ENCODE peak calls at places on chromosomes 11 and 22, in seven cellular contexts. One of them, this sample, is unnamed.

GRCh38 chr11:119284344-119285157 is 32.4 kb downstream of the MCAM start:
- DNase-seq in trophoblast cell: peak
- DNase-seq in mesendoderm: peak
- DNase-seq in neuronal stem cell: no peak
- DNase-seq in IMR-90: peak
- DNase-seq in H9: no peak
- DNase-seq in mesenchymal stem cell: peak
- DNase-seq in this sample: no peak

GRCh38 chr22:49948116-49948515 is 12.5 kb upstream of the PIM3 start:
- DNase-seq in trophoblast cell: no peak
- DNase-seq in mesendoderm: no peak
- DNase-seq in neuronal stem cell: no peak
- DNase-seq in IMR-90: no peak
- DNase-seq in H9: peak
- DNase-seq in mesenchymal stem cell: no peak
- DNase-seq in this sample: no peak

GRCh38 chr22:47199261-47199948 is 437.0 kb downstream of the TBC1D22A start:
- DNase-seq in trophoblast cell: no peak
- DNase-seq in mesendoderm: no peak
- DNase-seq in neuronal stem cell: no peak
- DNase-seq in IMR-90: no peak
- DNase-seq in H9: peak
- DNase-seq in mesenchymal stem cell: no peak
- DNase-seq in this sample: peak

GRCh38 chr11:133897331-133897650 is 52.0 kb upstream of the SPATA19 start:
- DNase-seq in trophoblast cell: no peak
- DNase-seq in mesendoderm: no peak
- DNase-seq in neuronal stem cell: no peak
- DNase-seq in IMR-90: no peak
- DNase-seq in H9: peak
- DNase-seq in mesenchymal stem cell: no peak
- DNase-seq in this sample: no peak

GRCh38 chr22:27531782-27532530 is 269.6 kb downstream of the MN1 start:
- DNase-seq in trophoblast cell: peak
- DNase-seq in mesendoderm: peak
- DNase-seq in neuronal stem cell: no peak
- DNase-seq in IMR-90: peak
- DNase-seq in H9: no peak
- DNase-seq in mesenchymal stem cell: peak
- DNase-seq in this sample: no peak

GRCh38 chr11:125132586-125132985 is 21.2 kb upstream of the TMEM218 start:
- DNase-seq in trophoblast cell: no peak
- DNase-seq in mesendoderm: no peak
- DNase-seq in neuronal stem cell: no peak
- DNase-seq in IMR-90: peak
- DNase-seq in H9: no peak
- DNase-seq in mesenchymal stem cell: no peak
- DNase-seq in this sample: no peak

GRCh38 chr11:57679396-57679795 is 11.5 kb downstream of the ZDHHC5 start:
- DNase-seq in trophoblast cell: no peak
- DNase-seq in mesendoderm: no peak
- DNase-seq in neuronal stem cell: no peak
- DNase-seq in IMR-90: no peak
- DNase-seq in H9: no peak
- DNase-seq in mesenchymal stem cell: no peak
- DNase-seq in this sample: no peak

GRCh38 chr11:129680907-129681306 is 134.7 kb upstream of the TMEM45B start:
- DNase-seq in trophoblast cell: no peak
- DNase-seq in mesendoderm: no peak
- DNase-seq in neuronal stem cell: no peak
- DNase-seq in IMR-90: no peak
- DNase-seq in H9: no peak
- DNase-seq in mesenchymal stem cell: no peak
- DNase-seq in this sample: no peak

GRCh38 chr11:30203850-30204249 is 27.0 kb upstream of the FSHB start:
- DNase-seq in trophoblast cell: no peak
- DNase-seq in mesendoderm: no peak
- DNase-seq in neuronal stem cell: no peak
- DNase-seq in IMR-90: no peak
- DNase-seq in H9: no peak
- DNase-seq in mesenchymal stem cell: no peak
- DNase-seq in this sample: no peak

GRCh38 chr11:105786766-105787165 is 176.9 kb downstream of the GRIA4 start:
- DNase-seq in trophoblast cell: no peak
- DNase-seq in mesendoderm: no peak
- DNase-seq in neuronal stem cell: no peak
- DNase-seq in IMR-90: no peak
- DNase-seq in H9: no peak
- DNase-seq in mesenchymal stem cell: no peak
- DNase-seq in this sample: no peak

GRCh38 chr11:115377882-115378296 is 126.3 kb downstream of the CADM1 start:
- DNase-seq in trophoblast cell: no peak
- DNase-seq in mesendoderm: no peak
- DNase-seq in neuronal stem cell: no peak
- DNase-seq in IMR-90: peak
- DNase-seq in H9: no peak
- DNase-seq in mesenchymal stem cell: no peak
- DNase-seq in this sample: no peak

GRCh38 chr22:44289429-44290171 is 23.2 kb downstream of the SHISAL1 start:
- DNase-seq in trophoblast cell: no peak
- DNase-seq in mesendoderm: peak
- DNase-seq in neuronal stem cell: peak
- DNase-seq in IMR-90: peak
- DNase-seq in H9: peak
- DNase-seq in mesenchymal stem cell: peak
- DNase-seq in this sample: no peak

GRCh38 chr22:45884201-45885067 is 92.5 kb downstream of the WNT7B start:
- DNase-seq in trophoblast cell: no peak
- DNase-seq in mesendoderm: no peak
- DNase-seq in neuronal stem cell: no peak
- DNase-seq in IMR-90: no peak
- DNase-seq in H9: peak
- DNase-seq in mesenchymal stem cell: no peak
- DNase-seq in this sample: no peak

GRCh38 chr11:104549019-104549418 is 349.2 kb downstream of the CASP12 start:
- DNase-seq in trophoblast cell: no peak
- DNase-seq in mesendoderm: no peak
- DNase-seq in neuronal stem cell: no peak
- DNase-seq in IMR-90: no peak
- DNase-seq in H9: no peak
- DNase-seq in mesenchymal stem cell: peak
- DNase-seq in this sample: no peak

GRCh38 chr11:74641289-74641688 is 48.9 kb downstream of the POLD3 start:
- DNase-seq in trophoblast cell: no peak
- DNase-seq in mesendoderm: no peak
- DNase-seq in neuronal stem cell: peak
- DNase-seq in IMR-90: no peak
- DNase-seq in H9: no peak
- DNase-seq in mesenchymal stem cell: no peak
- DNase-seq in this sample: no peak

GRCh38 chr22:29069476-29069875 is 3.4 kb upstream of the KREMEN1 start:
- DNase-seq in trophoblast cell: no peak
- DNase-seq in mesendoderm: no peak
- DNase-seq in neuronal stem cell: no peak
- DNase-seq in IMR-90: no peak
- DNase-seq in H9: no peak
- DNase-seq in mesenchymal stem cell: no peak
- DNase-seq in this sample: no peak

GRCh38 chr11:88469828-88470227 is 132.3 kb upstream of the CTSC start:
- DNase-seq in trophoblast cell: peak
- DNase-seq in mesendoderm: no peak
- DNase-seq in neuronal stem cell: no peak
- DNase-seq in IMR-90: peak
- DNase-seq in H9: no peak
- DNase-seq in mesenchymal stem cell: peak
- DNase-seq in this sample: no peak

GRCh38 chr22:38954414-38955043 is 2.9 kb upstream of the APOBEC3A start:
- DNase-seq in trophoblast cell: no peak
- DNase-seq in mesendoderm: no peak
- DNase-seq in neuronal stem cell: no peak
- DNase-seq in IMR-90: no peak
- DNase-seq in H9: no peak
- DNase-seq in mesenchymal stem cell: no peak
- DNase-seq in this sample: no peak

GRCh38 chr22:36507518-36508010 is 724 bp upstream of the FOXRED2 start:
- DNase-seq in trophoblast cell: no peak
- DNase-seq in mesendoderm: peak
- DNase-seq in neuronal stem cell: no peak
- DNase-seq in IMR-90: no peak
- DNase-seq in H9: no peak
- DNase-seq in mesenchymal stem cell: no peak
- DNase-seq in this sample: no peak

GRCh38 chr11:110524227-110524626 is 94.5 kb downstream of the FDX1 start:
- DNase-seq in trophoblast cell: no peak
- DNase-seq in mesendoderm: no peak
- DNase-seq in neuronal stem cell: no peak
- DNase-seq in IMR-90: peak
- DNase-seq in H9: no peak
- DNase-seq in mesenchymal stem cell: peak
- DNase-seq in this sample: no peak

GRCh38 chr11:2689551-2690260 is 10.1 kb downstream of the KCNQ1OT1 start:
- DNase-seq in trophoblast cell: no peak
- DNase-seq in mesendoderm: no peak
- DNase-seq in neuronal stem cell: no peak
- DNase-seq in IMR-90: no peak
- DNase-seq in H9: no peak
- DNase-seq in mesenchymal stem cell: no peak
- DNase-seq in this sample: no peak

GRCh38 chr11:104668797-104669463 is 229.3 kb downstream of the CASP12 start:
- DNase-seq in trophoblast cell: peak
- DNase-seq in mesendoderm: peak
- DNase-seq in neuronal stem cell: no peak
- DNase-seq in IMR-90: peak
- DNase-seq in H9: no peak
- DNase-seq in mesenchymal stem cell: peak
- DNase-seq in this sample: no peak

GRCh38 chr11:90656171-90656570 is 433.3 kb upstream of the CHORDC1 start:
- DNase-seq in trophoblast cell: no peak
- DNase-seq in mesendoderm: no peak
- DNase-seq in neuronal stem cell: no peak
- DNase-seq in IMR-90: no peak
- DNase-seq in H9: no peak
- DNase-seq in mesenchymal stem cell: no peak
- DNase-seq in this sample: no peak

GRCh38 chr11:15599376-15599775 is 484.7 kb downstream of the INSC start:
- DNase-seq in trophoblast cell: no peak
- DNase-seq in mesendoderm: no peak
- DNase-seq in neuronal stem cell: no peak
- DNase-seq in IMR-90: no peak
- DNase-seq in H9: no peak
- DNase-seq in mesenchymal stem cell: no peak
- DNase-seq in this sample: no peak

GRCh38 chr11:15602042-15602441 is 487.3 kb downstream of the INSC start:
- DNase-seq in trophoblast cell: no peak
- DNase-seq in mesendoderm: no peak
- DNase-seq in neuronal stem cell: no peak
- DNase-seq in IMR-90: no peak
- DNase-seq in H9: no peak
- DNase-seq in mesenchymal stem cell: no peak
- DNase-seq in this sample: no peak

GRCh38 chr11:15605094-15605493 is 490.4 kb downstream of the INSC start:
- DNase-seq in trophoblast cell: no peak
- DNase-seq in mesendoderm: no peak
- DNase-seq in neuronal stem cell: no peak
- DNase-seq in IMR-90: no peak
- DNase-seq in H9: no peak
- DNase-seq in mesenchymal stem cell: no peak
- DNase-seq in this sample: no peak

GRCh38 chr11:15603208-15603607 is 488.5 kb downstream of the INSC start:
- DNase-seq in trophoblast cell: no peak
- DNase-seq in mesendoderm: no peak
- DNase-seq in neuronal stem cell: no peak
- DNase-seq in IMR-90: no peak
- DNase-seq in H9: no peak
- DNase-seq in mesenchymal stem cell: no peak
- DNase-seq in this sample: no peak

GRCh38 chr11:15602779-15603178 is 488.1 kb downstream of the INSC start:
- DNase-seq in trophoblast cell: no peak
- DNase-seq in mesendoderm: no peak
- DNase-seq in neuronal stem cell: no peak
- DNase-seq in IMR-90: no peak
- DNase-seq in H9: no peak
- DNase-seq in mesenchymal stem cell: no peak
- DNase-seq in this sample: no peak
- H3K23ac ChIP-seq in trophoblast cell: no peak
- H3K23ac ChIP-seq in mesendoderm: no peak
- H3K23ac ChIP-seq in neuronal stem cell: no peak
- H3K23ac ChIP-seq in IMR-90: no peak
- H3K23ac ChIP-seq in H9: no peak
- H3K23ac ChIP-seq in mesenchymal stem cell: no peak
- H3K23ac ChIP-seq in this sample: no peak

DNA sequence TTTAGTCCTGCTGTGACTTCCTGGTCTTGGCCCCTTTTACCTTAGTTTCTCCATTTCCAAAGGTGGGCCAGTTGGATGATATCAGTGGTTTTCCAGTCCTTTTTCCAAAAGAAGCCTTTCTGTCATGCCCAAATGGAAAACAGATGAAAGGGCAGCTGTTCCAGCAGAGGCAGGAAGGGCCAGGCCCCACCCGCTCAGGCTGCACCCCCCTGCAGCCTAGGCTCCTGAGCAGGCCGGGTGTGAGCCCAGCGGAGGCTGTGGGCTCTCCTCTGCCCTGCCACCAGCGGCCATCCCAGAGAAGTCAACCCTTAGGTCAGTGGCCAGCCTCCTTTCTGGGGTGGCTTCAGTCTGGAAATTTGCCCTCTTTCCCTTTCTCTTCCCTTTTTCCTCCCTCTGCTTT is 32.7 kb upstream of the SUSD2 start:
- DNase-seq in trophoblast cell: no peak
- DNase-seq in mesendoderm: no peak
- DNase-seq in neuronal stem cell: no peak
- DNase-seq in IMR-90: no peak
- DNase-seq in H9: no peak
- DNase-seq in mesenchymal stem cell: no peak
- DNase-seq in this sample: no peak
- H3K23ac ChIP-seq in trophoblast cell: no peak
- H3K23ac ChIP-seq in mesendoderm: no peak
- H3K23ac ChIP-seq in neuronal stem cell: no peak
- H3K23ac ChIP-seq in IMR-90: peak
- H3K23ac ChIP-seq in H9: no peak
- H3K23ac ChIP-seq in mesenchymal stem cell: no peak
- H3K23ac ChIP-seq in this sample: no peak

DNA sequence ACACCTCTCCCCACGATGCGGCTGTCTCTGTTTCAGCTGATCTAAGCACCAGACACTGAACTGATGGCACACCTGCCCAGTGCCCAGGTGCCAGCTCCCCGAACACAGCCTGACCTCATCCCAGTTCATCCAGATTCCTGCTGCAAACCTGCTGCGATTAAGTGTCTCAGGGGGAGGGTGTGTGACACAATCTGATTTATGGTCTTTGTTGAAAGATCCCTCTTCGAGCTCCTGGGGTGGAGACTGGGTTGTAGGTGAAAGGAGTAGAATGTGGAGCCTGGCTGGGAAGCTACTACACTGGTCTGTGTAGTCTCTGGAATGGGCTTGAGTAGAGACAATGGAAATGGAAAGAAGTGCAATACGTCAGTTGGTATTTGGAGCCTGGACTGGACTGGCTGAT is 390.3 kb downstream of the SHANK2 start:
- DNase-seq in trophoblast cell: no peak
- DNase-seq in mesendoderm: no peak
- DNase-seq in neuronal stem cell: no peak
- DNase-seq in IMR-90: no peak
- DNase-seq in H9: no peak
- DNase-seq in mesenchymal stem cell: no peak
- DNase-seq in this sample: no peak
- H3K23ac ChIP-seq in trophoblast cell: peak
- H3K23ac ChIP-seq in mesendoderm: no peak
- H3K23ac ChIP-seq in neuronal stem cell: no peak
- H3K23ac ChIP-seq in IMR-90: no peak
- H3K23ac ChIP-seq in H9: no peak
- H3K23ac ChIP-seq in mesenchymal stem cell: no peak
- H3K23ac ChIP-seq in this sample: no peak

GRCh38 chr11:32198053-32198452 is 107.2 kb downstream of the RCN1 start:
- DNase-seq in trophoblast cell: no peak
- DNase-seq in mesendoderm: peak
- DNase-seq in neuronal stem cell: no peak
- DNase-seq in IMR-90: no peak
- DNase-seq in H9: no peak
- DNase-seq in mesenchymal stem cell: no peak
- DNase-seq in this sample: no peak
- H3K23ac ChIP-seq in trophoblast cell: no peak
- H3K23ac ChIP-seq in mesendoderm: no peak
- H3K23ac ChIP-seq in neuronal stem cell: no peak
- H3K23ac ChIP-seq in IMR-90: no peak
- H3K23ac ChIP-seq in H9: no peak
- H3K23ac ChIP-seq in mesenchymal stem cell: no peak
- H3K23ac ChIP-seq in this sample: no peak